ENCODE peak calls at places on chromosome 11, in five cellular contexts. C is tibial artery, R is neural progenitor cell, W is uterus, I is breast epithelium. A is an unnamed sample. For H3K4me1, the result is how much of the 10 kb centered on the place peaks cover.

GRCh38 chr11:15725246-15725645 is 610.5 kb downstream of the INSC start:
- DNase-seq in R (no peak), I (no peak), C (no peak), W (no peak), A (no peak)

GRCh38 chr11:77065878-77066228 is 918 bp upstream of the CAPN5 start:
- DNase-seq in I (peak), C (peak), W (peak), R (peak), A (peak)

GRCh38 chr11:21037836-21038235 is 368.4 kb downstream of the NELL1 start:
- DNase-seq in W (no peak), R (no peak), C (no peak), I (no peak), A (no peak)

GRCh38 chr11:17381156-17381555 is 7.3 kb downstream of the KCNJ11 start:
- DNase-seq in C (no peak), W (no peak), R (no peak), I (no peak), A (peak)

GRCh38 chr11:129323896-129324522 is 51.6 kb upstream of the BARX2 start:
- DNase-seq in C (peak), W (no peak), I (peak), R (no peak), A (no peak)

GRCh38 chr11:47847537-47847891 is 636 bp downstream of the NUP160 start:
- DNase-seq in R (no peak), I (no peak), C (no peak), W (no peak), A (no peak)

GRCh38 chr11:12114487-12115033 is 4.2 kb downstream of the MICAL2 start:
- DNase-seq in C (no peak), R (no peak), I (no peak), W (no peak), A (peak)

GRCh38 chr11:43212279-43212678 is 99.5 kb upstream of the API5 start:
- DNase-seq in I (no peak), C (no peak), R (peak), W (no peak), A (no peak)

GRCh38 chr11:12845739-12846358 is 163.3 kb upstream of the RASSF10 start:
- DNase-seq in I (no peak), C (no peak), R (peak), W (no peak), A (no peak)

GRCh38 chr11:14189874-14190273 is 169.1 kb downstream of the RRAS2 start:
- DNase-seq in I (peak), R (no peak), W (peak), C (peak), A (no peak)

GRCh38 chr11:63769719-63770443 is 1.3 kb upstream of the ZFTA start:
- DNase-seq in I (no peak), R (peak), C (no peak), W (peak), A (no peak)

GRCh38 chr11:33617672-33618362 is 82.8 kb downstream of the C11orf91 start:
- DNase-seq in R (no peak), W (no peak), I (no peak), C (no peak), A (no peak)

GRCh38 chr11:33618363-33618735 is 82.3 kb downstream of the C11orf91 start:
- DNase-seq in W (no peak), I (no peak), R (no peak), C (no peak), A (no peak)

GRCh38 chr11:33618956-33619355 is 81.7 kb downstream of the C11orf91 start:
- DNase-seq in C (no peak), R (no peak), W (no peak), I (no peak), A (no peak)

GRCh38 chr11:33615751-33616150 is 84.9 kb downstream of the C11orf91 start:
- DNase-seq in R (no peak), C (no peak), I (no peak), W (no peak), A (no peak)

DNA sequence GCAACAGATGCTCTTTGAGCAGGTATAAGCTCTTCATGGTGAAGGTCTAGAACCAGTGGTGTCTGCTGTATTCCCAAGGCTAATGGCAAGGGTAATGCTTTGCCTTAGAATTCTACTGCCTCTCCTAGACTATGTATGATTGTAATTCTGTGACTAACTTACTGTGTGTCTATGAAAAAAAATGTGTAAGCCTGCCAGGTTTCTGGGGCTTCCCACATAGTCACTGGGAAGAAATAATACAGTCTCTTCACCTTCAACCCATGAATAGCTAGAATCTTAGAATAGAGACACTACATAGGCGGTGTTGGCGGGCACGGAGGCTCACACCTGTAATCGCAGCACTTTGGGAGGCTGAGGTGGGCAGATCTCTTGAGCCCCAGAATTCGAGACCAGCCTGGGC is 84.1 kb downstream of the C11orf91 start:
- DNase-seq in I (no peak), C (no peak), R (no peak), W (no peak), A (peak)
- H3K27ac ChIP-seq in I (no peak), C (no peak), R (no peak), W (no peak), A (peak)

GRCh38 chr11:64849600-64850356 is 5.3 kb upstream of the CDC42BPG start:
- DNase-seq in I (no peak), C (no peak), W (no peak), R (no peak), A (no peak)
- H3K4me1 ChIP-seq in I (under half), C (under half), W (under half), R (under half), A (under half)

DNA sequence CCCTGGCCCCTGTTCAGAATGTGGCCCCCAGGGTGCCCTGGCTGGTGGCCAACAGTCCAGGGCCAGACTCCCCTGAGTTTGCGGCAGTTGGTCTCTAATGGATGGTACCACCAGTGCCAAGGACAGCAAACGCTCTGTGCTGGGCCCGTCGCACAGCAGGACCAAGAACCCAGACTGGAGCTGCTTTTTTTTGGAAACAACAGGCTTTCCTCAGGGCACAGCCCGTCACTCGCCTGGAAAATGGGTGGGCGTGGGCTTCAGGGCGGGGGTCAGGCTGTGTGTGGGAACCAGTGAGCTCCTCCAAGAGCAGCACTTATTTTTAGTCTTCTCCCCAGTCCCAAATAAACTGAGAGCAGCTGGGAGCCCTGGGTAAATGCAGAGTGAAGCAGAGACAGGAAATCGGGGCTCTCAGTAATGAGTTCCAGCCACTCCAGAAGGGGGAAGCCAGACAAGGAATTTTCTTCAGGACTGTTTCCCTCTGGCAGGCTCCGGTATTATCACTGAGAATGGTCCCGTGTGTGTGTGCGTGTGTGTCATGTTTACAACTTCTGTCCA is 62.9 kb downstream of the PPFIBP2 start:
- DNase-seq in W (peak), C (peak), R (no peak), I (no peak), A (peak)
- H3K27ac ChIP-seq in W (peak), C (peak), R (no peak), I (peak), A (no peak)

DNA sequence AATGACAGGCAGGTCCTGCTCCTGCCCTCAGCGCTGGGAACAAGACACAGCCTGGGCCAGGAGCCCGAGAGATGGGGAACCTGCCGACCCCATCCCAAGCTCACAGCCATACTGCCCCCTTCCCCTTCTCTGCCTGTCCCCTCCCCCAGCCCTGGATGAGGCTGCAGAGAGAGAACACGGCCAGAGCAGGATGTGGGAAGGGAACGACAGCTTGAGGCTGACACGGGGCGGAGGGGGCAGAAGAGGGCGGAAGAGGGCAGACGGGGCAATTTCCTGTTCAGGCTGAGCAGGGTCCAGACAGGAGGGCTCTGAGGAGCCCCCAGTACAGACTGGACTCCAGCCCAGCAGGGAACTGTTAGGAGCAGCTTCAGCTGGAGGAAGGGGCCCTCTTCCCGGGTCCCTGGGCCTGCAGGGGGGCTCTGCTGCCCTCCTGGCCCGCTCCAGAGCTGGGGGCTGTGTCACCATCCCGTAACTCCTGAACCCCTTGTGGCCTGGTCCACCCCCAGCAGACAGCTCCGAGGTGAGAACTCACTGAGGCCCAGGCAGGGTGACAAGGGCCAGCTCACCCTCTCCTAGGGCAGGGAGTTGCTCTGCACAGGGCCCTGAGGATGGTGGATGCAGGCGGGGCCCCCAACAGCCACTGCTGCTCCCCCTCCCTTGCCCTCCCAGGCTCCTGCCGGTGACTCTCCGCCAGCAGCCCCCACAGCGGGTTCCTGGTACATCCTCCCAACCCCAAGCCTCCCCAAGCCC is 5.7 kb downstream of the CTSD start:
- DNase-seq in R (no peak), I (no peak), W (no peak), C (no peak), A (no peak)
- H3K4me1 ChIP-seq in R (under half), I (under half), W (under half), C (half or more), A (under half)